ENCODE peak calls at places on chromosome 9, in ten cellular contexts. Y is ELR; I is ascending aorta; U is non-pigmented ciliary epithelial cell; F is activated T-cell treated with anti-CD3 and anti-CD28 coated beads, Interleukin-2, amount 50 U/mL, for 48 hours; E is heart right ventricle; B is dermis microvascular lymphatic vessel endothelial cell; W is stimulated activated CD4-positive, alpha-beta T cell treated with anti-CD3 and anti-CD28 coated beads, Interleukin-2, amount 100 ng/mL, for 48 hours; D is NCI-H1092 treated with DMSO at 0.1 percent for 48 hours; G is RWPE1. X is an unnamed sample.

GRCh38 chr9:108163321-108164005 is 673.9 kb upstream of the KLF4 start:
- DNase-seq in Y (peak), I (no peak), U (no peak), F (no peak), E (no peak), B (no peak), W (no peak), D (no peak), G (no peak), X (no peak)

GRCh38 chr9:124386201-124386600 is 29.0 kb downstream of the PSMB7 start:
- DNase-seq in Y (no peak), I (no peak), U (no peak), F (no peak), E (no peak), B (no peak), W (no peak), D (no peak), G (no peak), X (no peak)

GRCh38 chr9:108331596-108331995 is 524.2 kb downstream of the ACTL7B start:
- DNase-seq in Y (no peak), I (no peak), U (no peak), F (no peak), E (no peak), B (no peak), W (no peak), D (no peak), G (no peak), X (no peak)

GRCh38 chr9:89555016-89555415 is 49.8 kb upstream of the GADD45G start:
- DNase-seq in Y (no peak), I (no peak), U (no peak), F (no peak), E (no peak), B (no peak), W (no peak), D (no peak), G (no peak), X (no peak)

GRCh38 chr9:81480828-81481604 is 208.3 kb downstream of the TLE1 start:
- DNase-seq in Y (no peak), I (no peak), U (no peak), F (no peak), E (no peak), B (no peak), W (no peak), D (no peak), G (no peak), X (no peak)

GRCh38 chr9:16361939-16362338 is 508.5 kb downstream of the BNC2 start:
- DNase-seq in Y (no peak), I (no peak), U (no peak), F (no peak), E (no peak), B (no peak), W (no peak), D (no peak), G (no peak), X (no peak)

GRCh38 chr9:112325600-112325999 is 7.8 kb downstream of the PTBP3 start:
- DNase-seq in Y (no peak), I (no peak), U (no peak), F (no peak), E (no peak), B (no peak), W (no peak), D (no peak), G (no peak), X (no peak)

GRCh38 chr9:126511426-126511825 is 102.3 kb upstream of the LMX1B start:
- DNase-seq in Y (no peak), I (no peak), U (no peak), F (no peak), E (no peak), B (no peak), W (no peak), D (no peak), G (no peak), X (no peak)

GRCh38 chr9:19800884-19801283 is 12.0 kb upstream of the SLC24A2 start:
- DNase-seq in Y (no peak), I (no peak), U (no peak), F (no peak), E (no peak), B (no peak), W (no peak), D (no peak), G (no peak), X (no peak)

GRCh38 chr9:110284211-110284849 is 28.0 kb upstream of the TXN start:
- DNase-seq in Y (no peak), I (no peak), U (no peak), F (no peak), E (no peak), B (no peak), W (no peak), D (no peak), G (peak), X (no peak)

GRCh38 chr9:107176701-107177100 is 106.4 kb upstream of the RAD23B start:
- DNase-seq in Y (no peak), I (no peak), U (no peak), F (no peak), E (no peak), B (no peak), W (no peak), D (no peak), G (no peak), X (no peak)

GRCh38 chr9:129326061-129327005 is 148.3 kb upstream of the IER5L start:
- DNase-seq in Y (no peak), I (no peak), U (no peak), F (no peak), E (no peak), B (no peak), W (no peak), D (no peak), G (no peak), X (no peak)

GRCh38 chr9:18989097-18989496 is 43.9 kb downstream of the SAXO1 start:
- DNase-seq in Y (no peak), I (no peak), U (no peak), F (no peak), E (no peak), B (no peak), W (no peak), D (no peak), G (no peak), X (no peak)

GRCh38 chr9:84642618-84643017 is 26.9 kb upstream of the NTRK2 start:
- DNase-seq in Y (no peak), I (no peak), U (no peak), F (no peak), E (no peak), B (no peak), W (no peak), D (no peak), G (no peak), X (no peak)

GRCh38 chr9:137454145-137454505 is 5.0 kb downstream of the NSMF start:
- DNase-seq in Y (no peak), I (peak), U (no peak), F (peak), E (peak), B (no peak), W (peak), D (no peak), G (no peak), X (no peak)

GRCh38 chr9:123784513-123784912 is 145.4 kb downstream of the DENND1A start:
- DNase-seq in Y (peak), I (no peak), U (peak), F (no peak), E (no peak), B (no peak), W (no peak), D (no peak), G (no peak), X (no peak)